ENCODE peak calls at places on chromosomes 4 and X, in five cellular contexts. U is germinal center, J is ELR, A is hepatocyte, G is EH. W is an unnamed sample.
A peak's percentile ranks its signal among the peaks of the same experiment; 100 is the strongest.

GRCh38 chr4:2341261-2341841 is 77.1 kb downstream of the ZFYVE28 start:
- DNase-seq in U (no peak), J (no peak), A (peak; percentile 6), G (no peak), W (no peak)

GRCh38 chrX:77622233-77622632 is 163.8 kb downstream of the ATRX start:
- DNase-seq in U (no peak), J (no peak), A (no peak), G (no peak), W (no peak)

GRCh38 chr4:64272432-64272831 is 136.8 kb downstream of the TECRL start:
- DNase-seq in U (no peak), J (no peak), A (no peak), G (no peak), W (no peak)

GRCh38 chrX:9293051-9293496 is 171.8 kb upstream of the TBL1X start:
- DNase-seq in U (no peak), J (no peak), A (no peak), G (no peak), W (no peak)

GRCh38 chr4:15343581-15343980 is 84.3 kb upstream of the C1QTNF7 start:
- DNase-seq in U (no peak), J (no peak), A (no peak), G (no peak), W (no peak)

GRCh38 chr4:87659247-87659931 is 9.3 kb downstream of the DMP1 start:
- DNase-seq in U (no peak), J (peak; percentile 48), A (peak; percentile 15), G (peak; percentile 44), W (no peak)

GRCh38 chr4:54227261-54228063 is 1.6 kb upstream of the PDGFRA start:
- DNase-seq in U (no peak), J (peak; percentile 79), A (peak; percentile 60), G (peak; percentile 81), W (no peak)

GRCh38 chr4:91170756-91171155 is 1043.6 kb downstream of the CCSER1 start:
- DNase-seq in U (no peak), J (no peak), A (no peak), G (no peak), W (no peak)

GRCh38 chr4:176001171-176002006 is 64.3 kb upstream of the WDR17 start:
- DNase-seq in U (peak; percentile 5), J (peak; percentile 46), A (peak; percentile 45), G (peak; percentile 18), W (no peak)

GRCh38 chr4:20253799-20254409 is 2.2 kb downstream of the SLIT2 start:
- DNase-seq in U (peak; percentile 14), J (peak; percentile 59), A (peak; percentile 28), G (peak; percentile 55), W (peak; percentile 11)

GRCh38 chr4:11495291-11495690 is 66.6 kb upstream of the HS3ST1 start:
- DNase-seq in U (no peak), J (no peak), A (no peak), G (no peak), W (no peak)

GRCh38 chrX:153400146-153401132 is 711 bp downstream of the PNMA6E start:
- DNase-seq in U (peak; percentile 75), J (peak; percentile 34), A (no peak), G (peak; percentile 25), W (peak; percentile 83)

GRCh38 chrX:790031-790430 is 159.4 kb downstream of the SHOX start:
- DNase-seq in U (no peak), J (no peak), A (no peak), G (no peak), W (no peak)

GRCh38 chr4:132488555-132488954 is 660.5 kb upstream of the PCDH10 start:
- DNase-seq in U (no peak), J (no peak), A (no peak), G (no peak), W (no peak)

GRCh38 chrX:124033821-124034220 is 72.3 kb downstream of the STAG2 start:
- DNase-seq in U (no peak), J (peak; percentile 81), A (no peak), G (peak; percentile 53), W (no peak)

GRCh38 chrX:53241558-53241957 is 16.6 kb upstream of the KDM5C start:
- DNase-seq in U (no peak), J (no peak), A (no peak), G (no peak), W (no peak)

GRCh38 chr4:87007345-87008181 is 72.8 kb downstream of the AFF1 start:
- DNase-seq in U (no peak), J (peak; percentile 75), A (peak; percentile 77), G (peak; percentile 60), W (no peak)

GRCh38 chrX:109926118-109926517 is 76.8 kb upstream of the TMEM164 start:
- DNase-seq in U (no peak), J (no peak), A (no peak), G (no peak), W (no peak)

W was measured in GM12891.